ENCODE peak calls at places on chromosomes 3 and 15, in eight cellular contexts. One of them, this sample, is unnamed.

GRCh38 chr3:99570061-99570460 is 68.3 kb upstream of the COL8A1 start:
- DNase-seq in PC-3: no peak
- DNase-seq in GM23248: no peak
- DNase-seq in neural progenitor cell: no peak
- DNase-seq in GM23338: no peak
- DNase-seq in OCI-LY7: no peak
- DNase-seq in hepatocyte: no peak
- DNase-seq in SK-N-SH: no peak
- DNase-seq in this sample: no peak

GRCh38 chr3:105214575-105214974 is 152.1 kb upstream of the ALCAM start:
- DNase-seq in PC-3: no peak
- DNase-seq in GM23248: no peak
- DNase-seq in SK-N-SH: no peak
- DNase-seq in GM23338: no peak
- DNase-seq in neural progenitor cell: no peak
- DNase-seq in OCI-LY7: no peak
- DNase-seq in hepatocyte: no peak
- DNase-seq in this sample: no peak

GRCh38 chr3:126147147-126147931 is 33.0 kb downstream of the ALDH1L1 start:
- DNase-seq in OCI-LY7: no peak
- DNase-seq in GM23248: no peak
- DNase-seq in GM23338: no peak
- DNase-seq in neural progenitor cell: no peak
- DNase-seq in SK-N-SH: no peak
- DNase-seq in PC-3: no peak
- DNase-seq in hepatocyte: no peak
- DNase-seq in this sample: no peak

GRCh38 chr3:11592460-11593298 is 51.0 kb downstream of the VGLL4 start:
- DNase-seq in hepatocyte: no peak
- DNase-seq in GM23338: no peak
- DNase-seq in SK-N-SH: no peak
- DNase-seq in PC-3: no peak
- DNase-seq in GM23248: peak
- DNase-seq in OCI-LY7: no peak
- DNase-seq in neural progenitor cell: no peak
- DNase-seq in this sample: no peak

GRCh38 chr15:91784973-91785709 is 68.4 kb upstream of the SLCO3A1 start:
- DNase-seq in neural progenitor cell: no peak
- DNase-seq in GM23248: no peak
- DNase-seq in SK-N-SH: no peak
- DNase-seq in hepatocyte: no peak
- DNase-seq in GM23338: no peak
- DNase-seq in OCI-LY7: no peak
- DNase-seq in PC-3: no peak
- DNase-seq in this sample: no peak

GRCh38 chr3:15159501-15160136 is 46.4 kb upstream of the CAPN7 start:
- DNase-seq in OCI-LY7: no peak
- DNase-seq in neural progenitor cell: no peak
- DNase-seq in hepatocyte: no peak
- DNase-seq in SK-N-SH: no peak
- DNase-seq in GM23338: no peak
- DNase-seq in PC-3: no peak
- DNase-seq in GM23248: peak
- DNase-seq in this sample: peak

GRCh38 chr3:131543714-131544113 is 40.9 kb upstream of the MRPL3 start:
- DNase-seq in GM23248: peak
- DNase-seq in GM23338: no peak
- DNase-seq in SK-N-SH: no peak
- DNase-seq in neural progenitor cell: no peak
- DNase-seq in OCI-LY7: no peak
- DNase-seq in PC-3: peak
- DNase-seq in hepatocyte: peak
- DNase-seq in this sample: no peak

GRCh38 chr15:29040367-29040745 is 154.6 kb downstream of the APBA2 start:
- DNase-seq in neural progenitor cell: peak
- DNase-seq in hepatocyte: peak
- DNase-seq in PC-3: no peak
- DNase-seq in GM23248: no peak
- DNase-seq in GM23338: peak
- DNase-seq in OCI-LY7: no peak
- DNase-seq in SK-N-SH: no peak
- DNase-seq in this sample: no peak

GRCh38 chr3:50480471-50480870 is 23.0 kb downstream of the CACNA2D2 start:
- DNase-seq in GM23338: no peak
- DNase-seq in PC-3: no peak
- DNase-seq in GM23248: no peak
- DNase-seq in neural progenitor cell: no peak
- DNase-seq in OCI-LY7: no peak
- DNase-seq in SK-N-SH: no peak
- DNase-seq in hepatocyte: no peak
- DNase-seq in this sample: no peak

GRCh38 chr3:17672506-17672905 is 69.9 kb downstream of the TBC1D5 start:
- DNase-seq in neural progenitor cell: no peak
- DNase-seq in GM23338: no peak
- DNase-seq in GM23248: peak
- DNase-seq in OCI-LY7: no peak
- DNase-seq in hepatocyte: no peak
- DNase-seq in SK-N-SH: peak
- DNase-seq in PC-3: no peak
- DNase-seq in this sample: no peak

GRCh38 chr15:40550381-40551037 is 14.3 kb downstream of the CCDC32 start:
- DNase-seq in GM23338: no peak
- DNase-seq in GM23248: no peak
- DNase-seq in neural progenitor cell: no peak
- DNase-seq in hepatocyte: no peak
- DNase-seq in OCI-LY7: peak
- DNase-seq in SK-N-SH: no peak
- DNase-seq in PC-3: no peak
- DNase-seq in this sample: peak

GRCh38 chr3:78519281-78519680 is 1248.5 kb downstream of the ROBO1 start:
- DNase-seq in neural progenitor cell: no peak
- DNase-seq in GM23338: no peak
- DNase-seq in GM23248: no peak
- DNase-seq in OCI-LY7: no peak
- DNase-seq in PC-3: no peak
- DNase-seq in hepatocyte: no peak
- DNase-seq in SK-N-SH: no peak
- DNase-seq in this sample: no peak

GRCh38 chr3:195918176-195918575 is 9.8 kb upstream of the TNK2 start:
- DNase-seq in GM23338: no peak
- DNase-seq in hepatocyte: no peak
- DNase-seq in OCI-LY7: no peak
- DNase-seq in neural progenitor cell: no peak
- DNase-seq in GM23248: no peak
- DNase-seq in PC-3: no peak
- DNase-seq in SK-N-SH: no peak
- DNase-seq in this sample: no peak

GRCh38 chr15:47731230-47731629 is 13.9 kb downstream of the SEMA6D start:
- DNase-seq in PC-3: no peak
- DNase-seq in SK-N-SH: no peak
- DNase-seq in neural progenitor cell: no peak
- DNase-seq in hepatocyte: no peak
- DNase-seq in GM23338: no peak
- DNase-seq in OCI-LY7: no peak
- DNase-seq in GM23248: no peak
- DNase-seq in this sample: no peak

GRCh38 chr3:13352621-13353131 is 67.4 kb downstream of the NUP210 start:
- DNase-seq in neural progenitor cell: no peak
- DNase-seq in SK-N-SH: no peak
- DNase-seq in GM23248: peak
- DNase-seq in OCI-LY7: no peak
- DNase-seq in GM23338: no peak
- DNase-seq in PC-3: peak
- DNase-seq in hepatocyte: no peak
- DNase-seq in this sample: no peak

GRCh38 chr3:9914011-9914410 is 2.9 kb upstream of the IL17RC start:
- DNase-seq in SK-N-SH: peak
- DNase-seq in OCI-LY7: no peak
- DNase-seq in neural progenitor cell: no peak
- DNase-seq in hepatocyte: no peak
- DNase-seq in GM23338: no peak
- DNase-seq in GM23248: no peak
- DNase-seq in PC-3: peak
- DNase-seq in this sample: no peak

GRCh38 chr3:101849714-101850326 is 506 bp downstream of the NFKBIZ start:
- DNase-seq in hepatocyte: no peak
- DNase-seq in OCI-LY7: peak
- DNase-seq in GM23338: peak
- DNase-seq in SK-N-SH: peak
- DNase-seq in GM23248: peak
- DNase-seq in neural progenitor cell: peak
- DNase-seq in PC-3: peak
- DNase-seq in this sample: peak

GRCh38 chr15:82540984-82541431 is 751 bp upstream of the RPS17 start:
- DNase-seq in neural progenitor cell: peak
- DNase-seq in GM23248: peak
- DNase-seq in hepatocyte: peak
- DNase-seq in PC-3: no peak
- DNase-seq in OCI-LY7: no peak
- DNase-seq in SK-N-SH: peak
- DNase-seq in GM23338: peak
- DNase-seq in this sample: no peak

DNA sequence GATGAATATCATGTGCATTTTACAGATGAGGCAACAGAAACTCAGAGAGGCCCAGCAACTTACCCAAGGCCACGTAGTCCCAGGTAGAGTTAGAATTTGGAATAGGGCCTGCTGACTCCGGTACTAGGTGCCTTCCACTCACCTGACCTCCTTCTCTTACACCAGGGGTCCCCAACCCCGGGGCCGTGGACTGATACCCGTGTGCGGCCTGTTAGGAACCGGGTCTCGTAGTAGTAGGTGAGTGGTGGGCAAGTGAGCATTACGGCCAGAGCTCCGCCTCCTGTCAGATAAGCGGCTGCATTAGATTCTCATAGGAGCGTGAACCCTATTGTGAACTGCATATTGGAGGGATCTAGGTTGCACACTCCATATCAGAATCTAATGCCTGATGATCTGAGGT is 64.8 kb downstream of the SMAD3 start:
- DNase-seq in neural progenitor cell: no peak
- DNase-seq in PC-3: no peak
- DNase-seq in GM23338: no peak
- DNase-seq in hepatocyte: no peak
- DNase-seq in OCI-LY7: no peak
- DNase-seq in GM23248: no peak
- DNase-seq in SK-N-SH: no peak
- DNase-seq in this sample: no peak
- TF ChIP-seq EZH2phosphoT487 in neural progenitor cell: no peak
- TF ChIP-seq EZH2phosphoT487 in PC-3: no peak
- TF ChIP-seq EZH2phosphoT487 in GM23338: no peak
- TF ChIP-seq EZH2phosphoT487 in hepatocyte: no peak
- TF ChIP-seq EZH2phosphoT487 in OCI-LY7: no peak
- TF ChIP-seq EZH2phosphoT487 in GM23248: no peak
- TF ChIP-seq EZH2phosphoT487 in SK-N-SH: no peak
- TF ChIP-seq EZH2phosphoT487 in this sample: no peak

GRCh38 chr15:26697913-26698312 is 75.0 kb downstream of the GABRB3 start:
- DNase-seq in SK-N-SH: no peak
- DNase-seq in OCI-LY7: no peak
- DNase-seq in GM23248: no peak
- DNase-seq in neural progenitor cell: no peak
- DNase-seq in hepatocyte: no peak
- DNase-seq in PC-3: no peak
- DNase-seq in GM23338: no peak
- DNase-seq in this sample: no peak
- TF ChIP-seq EZH2phosphoT487 in SK-N-SH: no peak
- TF ChIP-seq EZH2phosphoT487 in OCI-LY7: no peak
- TF ChIP-seq EZH2phosphoT487 in GM23248: no peak
- TF ChIP-seq EZH2phosphoT487 in neural progenitor cell: no peak
- TF ChIP-seq EZH2phosphoT487 in hepatocyte: no peak
- TF ChIP-seq EZH2phosphoT487 in PC-3: no peak
- TF ChIP-seq EZH2phosphoT487 in GM23338: no peak
- TF ChIP-seq EZH2phosphoT487 in this sample: no peak

GRCh38 chr3:4531478-4532025 is 38.4 kb downstream of the ITPR1 start:
- DNase-seq in OCI-LY7: no peak
- DNase-seq in neural progenitor cell: no peak
- DNase-seq in PC-3: peak
- DNase-seq in GM23248: no peak
- DNase-seq in hepatocyte: peak
- DNase-seq in GM23338: no peak
- DNase-seq in SK-N-SH: no peak
- DNase-seq in this sample: no peak

GRCh38 chr3:4528802-4529201 is 35.7 kb downstream of the ITPR1 start:
- DNase-seq in PC-3: no peak
- DNase-seq in OCI-LY7: no peak
- DNase-seq in neural progenitor cell: no peak
- DNase-seq in hepatocyte: no peak
- DNase-seq in GM23248: no peak
- DNase-seq in GM23338: no peak
- DNase-seq in SK-N-SH: no peak
- DNase-seq in this sample: no peak

GRCh38 chr3:4529901-4530588 is 36.9 kb downstream of the ITPR1 start:
- DNase-seq in SK-N-SH: no peak
- DNase-seq in GM23338: no peak
- DNase-seq in hepatocyte: no peak
- DNase-seq in PC-3: no peak
- DNase-seq in neural progenitor cell: no peak
- DNase-seq in OCI-LY7: no peak
- DNase-seq in GM23248: no peak
- DNase-seq in this sample: no peak

GRCh38 chr3:4533489-4534443 is 40.6 kb downstream of the ITPR1 start:
- DNase-seq in OCI-LY7: no peak
- DNase-seq in SK-N-SH: no peak
- DNase-seq in GM23338: peak
- DNase-seq in hepatocyte: no peak
- DNase-seq in PC-3: peak
- DNase-seq in GM23248: no peak
- DNase-seq in neural progenitor cell: peak
- DNase-seq in this sample: no peak

DNA sequence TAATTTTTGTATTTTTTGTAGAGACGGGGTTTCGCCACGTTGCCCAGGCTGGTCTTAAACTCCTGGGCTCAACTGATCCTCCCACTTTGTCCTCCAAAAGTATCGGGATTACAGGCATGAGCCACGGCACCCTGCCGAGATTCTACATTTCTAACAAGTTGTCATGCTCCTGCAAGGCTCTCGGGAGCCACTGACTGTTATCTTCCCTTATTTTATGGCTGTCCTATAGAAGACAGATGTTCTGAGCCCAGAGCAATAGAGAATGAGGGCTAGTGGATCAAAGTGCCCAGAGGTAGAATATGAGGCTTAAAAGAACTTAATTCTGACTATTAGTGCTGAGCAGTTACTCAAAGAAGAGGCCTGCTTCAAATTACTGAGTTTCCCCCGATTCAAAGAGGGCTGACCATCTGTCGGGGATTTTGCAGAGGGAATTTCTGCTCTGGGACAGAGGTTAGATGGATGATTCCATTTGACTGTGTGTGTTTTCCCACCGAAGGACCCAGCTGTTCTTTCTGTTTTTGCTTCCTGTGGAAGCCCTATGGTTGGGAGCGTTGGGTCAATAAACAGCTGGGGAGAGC is 39.5 kb downstream of the ITPR1 start:
- DNase-seq in PC-3: no peak
- DNase-seq in OCI-LY7: no peak
- DNase-seq in GM23338: no peak
- DNase-seq in hepatocyte: no peak
- DNase-seq in SK-N-SH: peak
- DNase-seq in GM23248: no peak
- DNase-seq in neural progenitor cell: peak
- DNase-seq in this sample: no peak
- TF ChIP-seq EZH2phosphoT487 in PC-3: no peak
- TF ChIP-seq EZH2phosphoT487 in OCI-LY7: no peak
- TF ChIP-seq EZH2phosphoT487 in GM23338: no peak
- TF ChIP-seq EZH2phosphoT487 in hepatocyte: no peak
- TF ChIP-seq EZH2phosphoT487 in SK-N-SH: no peak
- TF ChIP-seq EZH2phosphoT487 in GM23248: no peak
- TF ChIP-seq EZH2phosphoT487 in neural progenitor cell: no peak
- TF ChIP-seq EZH2phosphoT487 in this sample: no peak

GRCh38 chr15:74901612-74902063 is 5.0 kb downstream of the FAM219B start:
- DNase-seq in neural progenitor cell: peak
- DNase-seq in SK-N-SH: peak
- DNase-seq in GM23338: peak
- DNase-seq in hepatocyte: peak
- DNase-seq in GM23248: peak
- DNase-seq in PC-3: peak
- DNase-seq in OCI-LY7: peak
- DNase-seq in this sample: peak
- TF ChIP-seq EZH2phosphoT487 in neural progenitor cell: no peak
- TF ChIP-seq EZH2phosphoT487 in SK-N-SH: no peak
- TF ChIP-seq EZH2phosphoT487 in GM23338: no peak
- TF ChIP-seq EZH2phosphoT487 in hepatocyte: no peak
- TF ChIP-seq EZH2phosphoT487 in GM23248: no peak
- TF ChIP-seq EZH2phosphoT487 in PC-3: no peak
- TF ChIP-seq EZH2phosphoT487 in OCI-LY7: no peak
- TF ChIP-seq EZH2phosphoT487 in this sample: no peak